ENCODE peak calls at places on chromosomes 11 and 22, in ten cellular contexts. N is fibroblast of lung, W is IMR-90, K is cardiac fibroblast, P is WTC11, M is left ventricle myocardium inferior, E is transverse colon, V is fibroblast of pulmonary artery, X is heart left ventricle, J is AG04449. O is an unnamed sample.

GRCh38 chr11:32706985-32707736 is 87.3 kb downstream of the CCDC73 start:
- DNase-seq in J (peak), K (peak), P (no peak), V (peak), E (no peak), W (peak), X (no peak), N (peak), M (no peak), O (no peak)

GRCh38 chr22:38299001-38299651 is 18.1 kb downstream of the CSNK1E start:
- DNase-seq in N (no peak), E (no peak), X (no peak), V (no peak), P (no peak), W (no peak), M (no peak), J (no peak), K (no peak), O (no peak)

GRCh38 chr11:20821046-20821445 is 151.7 kb downstream of the NELL1 start:
- DNase-seq in P (no peak), V (no peak), E (no peak), M (no peak), W (no peak), N (no peak), X (no peak), J (no peak), K (no peak), O (no peak)

GRCh38 chr11:100719809-100720221 is 32.7 kb downstream of the ARHGAP42 start:
- DNase-seq in K (peak), E (peak), N (peak), V (peak), X (peak), M (no peak), W (peak), J (peak), P (peak), O (peak)

GRCh38 chr11:122108192-122108799 is 7.7 kb downstream of the BLID start:
- DNase-seq in E (no peak), X (no peak), M (no peak), J (no peak), K (peak), N (peak), P (peak), V (peak), W (peak), O (no peak)

GRCh38 chr11:12523180-12523924 is 146.0 kb downstream of the PARVA start:
- DNase-seq in V (no peak), E (no peak), M (no peak), N (no peak), W (peak), K (no peak), P (no peak), X (peak), J (no peak), O (no peak)

GRCh38 chr11:105719073-105719846 is 109.4 kb downstream of the GRIA4 start:
- DNase-seq in M (no peak), W (peak), N (peak), K (no peak), E (no peak), X (no peak), V (peak), P (no peak), J (peak), O (no peak)

GRCh38 chr11:831132-831864 is 1.5 kb upstream of the CD151 start:
- DNase-seq in E (no peak), M (no peak), K (no peak), P (no peak), W (peak), J (no peak), N (peak), V (no peak), X (no peak), O (peak)

GRCh38 chr22:35057155-35057554 is 8.8 kb upstream of the ISX start:
- DNase-seq in V (no peak), P (no peak), M (no peak), J (no peak), N (no peak), W (no peak), X (no peak), E (no peak), K (no peak), O (no peak)

GRCh38 chr11:64826578-64827450 is 16.5 kb upstream of the MEN1 start:
- DNase-seq in W (no peak), M (no peak), P (no peak), X (no peak), E (no peak), V (no peak), J (no peak), N (no peak), K (no peak), O (no peak)

GRCh38 chr11:47233989-47234668 is 14.5 kb downstream of the ACP2 start:
- DNase-seq in W (peak), X (peak), N (peak), M (peak), K (peak), V (peak), P (peak), E (peak), J (no peak), O (no peak)
- TF ChIP-seq CTCF in W (peak), X (peak), N (peak), M (peak), K (peak), V (peak), P (no peak), E (no peak), J (peak), O (no peak)

GRCh38 chr11:15801126-15801525 is 555.2 kb downstream of the SOX6 start:
- DNase-seq in K (no peak), J (no peak), M (no peak), N (no peak), V (no peak), X (no peak), P (no peak), W (no peak), E (no peak), O (no peak)
- TF ChIP-seq CTCF in K (no peak), J (no peak), M (no peak), N (no peak), V (no peak), X (no peak), P (no peak), W (no peak), E (no peak), O (no peak)

DNA sequence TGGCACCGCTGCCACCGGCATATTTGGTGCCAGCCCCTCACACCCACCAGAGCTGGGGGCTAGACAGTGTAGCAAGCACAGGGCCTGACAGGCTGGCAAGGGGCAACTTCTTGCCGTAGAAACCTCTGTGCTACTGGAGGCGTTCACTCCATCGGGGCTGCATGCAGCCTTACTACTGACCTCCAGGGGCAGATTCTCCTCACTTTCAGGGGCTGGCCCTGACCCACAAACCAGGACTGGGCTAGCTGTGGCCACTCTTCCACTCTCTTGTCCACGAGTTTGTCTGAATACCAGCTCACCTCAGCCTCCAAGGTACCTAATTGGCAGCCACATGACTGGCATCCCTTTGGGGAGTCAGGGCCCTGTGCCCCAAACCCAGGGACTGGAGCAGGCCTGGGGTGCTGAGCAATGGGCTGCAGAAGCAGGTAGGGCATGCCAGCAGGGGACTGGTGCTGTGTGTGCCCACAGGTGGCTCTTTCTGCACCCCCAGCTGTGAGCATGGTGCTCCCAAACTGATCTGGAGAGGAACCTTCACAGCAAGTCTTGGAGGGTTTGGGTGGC is 2.1 kb upstream of the LMO1 start:
- DNase-seq in N (no peak), M (no peak), E (no peak), P (peak), K (no peak), W (no peak), X (no peak), J (no peak), V (no peak), O (no peak)
- TF ChIP-seq CTCF in N (no peak), M (peak), E (no peak), P (peak), K (peak), W (no peak), X (peak), J (no peak), V (peak), O (no peak)

GRCh38 chr11:75445315-75445953 is 12.4 kb upstream of the KLHL35 start:
- DNase-seq in K (peak), W (peak), J (no peak), E (peak), N (peak), P (peak), M (peak), X (peak), V (peak), O (peak)
- TF ChIP-seq CTCF in K (peak), W (peak), J (peak), E (peak), N (peak), P (peak), M (peak), X (peak), V (peak), O (peak)

GRCh38 chr11:114400222-114400973 is at the start of the genes C11orf71 and RBM7:
- DNase-seq in E (peak), N (peak), X (peak), K (peak), P (peak), M (peak), J (peak), V (peak), W (peak), O (peak)
- TF ChIP-seq CTCF in E (no peak), N (no peak), X (no peak), K (no peak), P (no peak), M (no peak), J (no peak), V (no peak), W (no peak), O (no peak)